ENCODE peak calls at places on chromosomes 7 and 10, in five cellular contexts. A is GM12878, M is H1, D is GM12892, I is HepG2. U is an unnamed sample.

GRCh38 chr7:77797734-77798393 is 370 bp downstream of the TMEM60 start:
- DNase-seq in A (no peak), M (no peak), D (no peak), I (no peak), U (no peak)

GRCh38 chr10:103637855-103638561 is 144.5 kb downstream of the NEURL1 start:
- DNase-seq in A (no peak), M (no peak), D (no peak), I (no peak), U (no peak)

GRCh38 chr7:140003913-140004382 is 58.8 kb downstream of the PARP12 start:
- DNase-seq in A (peak), M (peak), D (peak), I (peak), U (peak)

GRCh38 chr10:84825330-84825729 is 496.9 kb downstream of the CCSER2 start:
- DNase-seq in A (no peak), M (no peak), D (no peak), I (no peak), U (no peak)

GRCh38 chr10:78599122-78599853 is 469.5 kb upstream of the ZMIZ1 start:
- DNase-seq in A (no peak), M (no peak), D (no peak), I (no peak), U (no peak)

GRCh38 chr10:101745074-101745690 is 30.7 kb downstream of the FGF8 start:
- DNase-seq in A (no peak), M (no peak), D (no peak), I (no peak), U (no peak)

GRCh38 chr7:138866353-138866752 is 68.4 kb upstream of the ATP6V0A4 start:
- DNase-seq in A (no peak), M (no peak), D (no peak), I (no peak), U (no peak)

GRCh38 chr7:66140924-66141323 is 26.3 kb downstream of the CRCP start:
- DNase-seq in A (no peak), M (no peak), D (no peak), I (no peak), U (no peak)

GRCh38 chr7:69659964-69660363 is 61.7 kb downstream of the AUTS2 start:
- DNase-seq in A (no peak), M (no peak), D (no peak), I (no peak), U (no peak)

GRCh38 chr7:67593807-67594206 is 597.2 kb downstream of the TYW1 start:
- DNase-seq in A (no peak), M (no peak), D (no peak), I (no peak), U (no peak)

GRCh38 chr7:55255501-55256445 is 109.4 kb upstream of the LANCL2 start:
- DNase-seq in A (peak), M (peak), D (peak), I (peak), U (peak)

GRCh38 chr7:5699951-5700384 is 81.5 kb downstream of the RNF216 start:
- DNase-seq in A (peak), M (no peak), D (no peak), I (no peak), U (peak)

GRCh38 chr10:97327348-97328294 is 6.9 kb downstream of the FRAT2 start:
- DNase-seq in A (no peak), M (no peak), D (no peak), I (peak), U (no peak)

GRCh38 chr10:71212249-71213126 is at the start of gene UNC5B:
- DNase-seq in A (no peak), M (peak), D (no peak), I (peak), U (peak)

GRCh38 chr7:124570558-124570957 is 195.0 kb downstream of the GPR37 start:
- DNase-seq in A (no peak), M (no peak), D (no peak), I (no peak), U (no peak)

GRCh38 chr7:124566576-124566975 is 199.0 kb downstream of the GPR37 start:
- DNase-seq in A (no peak), M (no peak), D (no peak), I (no peak), U (no peak)
- TF ChIP-seq TAF1 in A (no peak), M (no peak), D (no peak), I (no peak), U (no peak)

GRCh38 chr7:116592445-116592844 is 67.6 kb downstream of the CAV1 start:
- DNase-seq in A (no peak), M (no peak), D (no peak), I (no peak), U (no peak)
- TF ChIP-seq POLR2A in A (no peak), M (no peak), D (no peak), I (no peak), U (no peak)

GRCh38 chr10:128035557-128035973 is 90.7 kb downstream of the MKI67 start:
- DNase-seq in A (no peak), M (peak), D (peak), I (no peak), U (peak)
- TF ChIP-seq TAF1 in A (no peak), M (no peak), D (no peak), I (no peak), U (no peak)

GRCh38 chr10:4931587-4931986 is 31.6 kb upstream of the AKR1C1 start:
- DNase-seq in A (no peak), M (no peak), D (no peak), I (no peak), U (no peak)
- TF ChIP-seq POLR2A in A (no peak), M (no peak), D (no peak), I (no peak), U (no peak)

GRCh38 chr10:132483394-132483793 is 54.2 kb upstream of the INPP5A start:
- DNase-seq in A (no peak), M (no peak), D (no peak), I (no peak), U (no peak)
- TF ChIP-seq TAF1 in A (no peak), M (no peak), D (no peak), I (no peak), U (no peak)

GRCh38 chr10:112536663-112537062 is 89.6 kb downstream of the VTI1A start:
- DNase-seq in A (no peak), M (no peak), D (no peak), I (no peak), U (no peak)
- TF ChIP-seq POLR2A in A (no peak), M (no peak), D (no peak), I (no peak), U (no peak)

DNA sequence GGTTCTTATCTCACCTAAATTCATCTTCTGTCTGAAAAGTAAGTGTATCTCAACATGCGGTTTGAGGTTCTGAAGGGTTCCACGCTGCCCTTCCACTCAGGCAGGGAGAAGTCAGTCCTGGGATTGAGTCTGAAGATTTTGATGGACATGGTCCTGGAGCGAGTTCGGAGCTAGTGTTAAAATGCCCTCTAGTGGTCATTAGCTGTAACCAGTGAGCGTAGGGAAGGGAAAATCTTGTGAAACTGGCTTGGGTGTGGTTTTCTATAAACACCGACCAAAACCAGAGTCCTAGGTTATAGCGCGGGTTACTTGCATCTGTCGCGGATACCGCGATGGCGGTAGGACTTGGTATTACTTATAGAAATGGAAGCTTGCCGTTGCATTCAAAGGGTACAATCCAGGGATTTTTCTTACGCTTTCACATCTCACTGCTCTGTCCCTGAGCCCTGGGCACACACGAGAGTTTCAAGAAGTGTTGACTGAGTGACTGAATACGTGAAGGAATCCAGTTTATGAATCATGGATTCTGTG is 348.2 kb upstream of the C7orf33 start:
- DNase-seq in A (no peak), M (no peak), D (no peak), I (peak), U (peak)
- TF ChIP-seq TAF1 in A (no peak), M (no peak), D (no peak), I (no peak), U (no peak)

DNA sequence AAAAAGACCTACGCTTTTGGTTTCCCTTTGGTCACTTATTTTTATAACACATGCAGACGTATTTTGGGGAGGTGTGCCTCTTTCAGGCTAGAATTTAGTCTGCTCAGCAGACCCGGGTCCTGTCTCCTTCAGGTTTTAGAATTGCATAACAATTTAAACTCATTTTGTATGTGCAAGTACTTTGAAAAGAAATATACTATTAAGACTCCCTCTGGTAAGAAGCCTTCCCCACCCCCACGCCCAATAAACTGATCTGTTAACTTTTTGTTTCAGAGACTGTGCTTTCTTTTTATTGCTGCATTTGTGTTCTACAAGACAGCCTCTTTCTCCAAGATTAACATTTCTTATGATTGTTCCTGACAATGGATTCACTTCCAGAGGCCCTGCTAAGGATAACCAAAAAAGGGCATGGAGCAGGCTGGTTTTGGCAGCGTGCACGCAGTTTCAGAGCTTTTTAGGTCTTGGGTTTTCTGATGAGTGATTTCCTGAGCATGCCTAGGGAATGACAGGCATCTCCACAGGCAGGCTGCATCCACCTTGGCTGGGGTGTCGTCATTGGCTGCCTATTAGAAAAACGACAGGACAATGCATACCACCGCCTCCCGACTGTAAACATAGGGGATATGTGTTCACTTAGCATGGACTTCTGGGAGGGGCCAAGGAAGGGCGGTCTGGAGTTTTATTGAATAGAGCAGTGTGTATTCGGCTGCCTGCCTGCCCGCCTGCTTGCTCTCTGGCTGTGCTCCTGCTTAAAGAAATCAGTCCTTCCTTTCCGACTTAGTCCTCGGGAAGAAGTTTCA is at the start of gene CALD1:
- DNase-seq in A (no peak), M (peak), D (no peak), I (peak), U (no peak)
- TF ChIP-seq POLR2A in A (no peak), M (peak), D (no peak), I (no peak), U (no peak)

U was measured in GM12891.